ENCODE peak calls at places on chromosomes 11 and 22, in ten cellular contexts. X is activated T-cell treated with anti-CD3 and anti-CD28 coated beads for 1 hour; T is stimulated activated CD4-positive, alpha-beta T cell treated with anti-CD3 and anti-CD28 coated beads, Interleukin-12 subunit alpha, Interleukin-12 subunit beta, amount 100 ng/mL, for 4 hours; B is T-helper 17 cell; E is kidney; G is IMR-90; N is effector memory CD4-positive, alpha-beta T cell; I is non-pigmented ciliary epithelial cell; R is PC-9; J is iris pigment epithelial cell. Q is an unnamed sample.

GRCh38 chr11:128884703-128885338 is 6.3 kb upstream of the KCNJ5 start:
- DNase-seq in I (no peak), T (peak), E (no peak), G (peak), R (peak), B (peak), N (no peak), J (peak), X (peak), Q (peak)

GRCh38 chr11:120205596-120206161 is 5.2 kb upstream of the OAF start:
- DNase-seq in T (no peak), J (peak), B (no peak), I (no peak), R (no peak), X (no peak), G (peak), E (no peak), N (no peak), Q (no peak)

GRCh38 chr11:72012091-72012630 is 13.5 kb downstream of the IL18BP start:
- DNase-seq in E (no peak), B (no peak), T (no peak), J (no peak), N (no peak), I (no peak), X (no peak), G (no peak), R (no peak), Q (no peak)

GRCh38 chr11:3126207-3126865 is 38.8 kb downstream of the OSBPL5 start:
- DNase-seq in E (peak), X (no peak), G (no peak), I (no peak), R (no peak), B (no peak), J (no peak), N (no peak), T (no peak), Q (no peak)

GRCh38 chr22:26322179-26322905 is 106.7 kb upstream of the ASPHD2 start:
- DNase-seq in B (no peak), X (no peak), R (peak), G (peak), T (no peak), N (no peak), E (no peak), I (peak), J (peak), Q (no peak)

GRCh38 chr11:99366476-99366992 is 345.8 kb downstream of the CNTN5 start:
- DNase-seq in N (no peak), T (no peak), I (no peak), E (no peak), X (no peak), R (no peak), B (no peak), J (no peak), G (no peak), Q (no peak)

GRCh38 chr11:130128626-130129025 is 31.0 kb upstream of the ST14 start:
- DNase-seq in E (no peak), I (no peak), B (no peak), X (no peak), J (no peak), R (no peak), G (no peak), N (no peak), T (no peak), Q (no peak)

GRCh38 chr11:111115890-111116289 is 129.6 kb upstream of the POU2AF2 start:
- DNase-seq in N (no peak), T (no peak), I (no peak), G (no peak), R (no peak), E (no peak), X (no peak), J (no peak), B (no peak), Q (no peak)

Q was measured in effector CD8-positive, alpha-beta T cell.